ENCODE peak calls at places on chromosomes 7 and 10, in four cellular contexts. One of them, this sample, is unnamed.

GRCh38 chr10:3255086-3255485 is 82.5 kb upstream of the PITRM1 start:
- DNase-seq in naive B cell: no peak
- DNase-seq in IMR-90: no peak
- DNase-seq in NCI-H1436: no peak
- DNase-seq in this sample: no peak

GRCh38 chr10:110671788-110672579 is 27.8 kb downstream of the RBM20 start:
- DNase-seq in naive B cell: peak; percentile 63
- DNase-seq in IMR-90: peak; percentile 67
- DNase-seq in NCI-H1436: peak; percentile 27
- DNase-seq in this sample: peak; percentile 69

GRCh38 chr10:12180221-12180974 is 15.3 kb downstream of the NUDT5 start:
- DNase-seq in naive B cell: no peak
- DNase-seq in IMR-90: no peak
- DNase-seq in NCI-H1436: no peak
- DNase-seq in this sample: no peak

GRCh38 chr7:114297121-114297520 is 117.5 kb upstream of the FOXP2 start:
- DNase-seq in naive B cell: no peak
- DNase-seq in IMR-90: no peak
- DNase-seq in NCI-H1436: no peak
- DNase-seq in this sample: no peak

GRCh38 chr10:24958701-24959392 is 6.4 kb upstream of the PRTFDC1 start:
- DNase-seq in naive B cell: no peak
- DNase-seq in IMR-90: peak; percentile 80
- DNase-seq in NCI-H1436: no peak
- DNase-seq in this sample: peak; percentile 73

GRCh38 chr7:22635349-22635748 is 91.7 kb upstream of the IL6 start:
- DNase-seq in naive B cell: no peak
- DNase-seq in IMR-90: no peak
- DNase-seq in NCI-H1436: no peak
- DNase-seq in this sample: no peak

GRCh38 chr7:104230606-104231005 is 22.8 kb upstream of the ORC5 start:
- DNase-seq in naive B cell: no peak
- DNase-seq in IMR-90: peak; percentile 59
- DNase-seq in NCI-H1436: no peak
- DNase-seq in this sample: peak; percentile 51

GRCh38 chr7:17005277-17005676 is 123.5 kb upstream of the AGR3 start:
- DNase-seq in naive B cell: no peak
- DNase-seq in IMR-90: no peak
- DNase-seq in NCI-H1436: no peak
- DNase-seq in this sample: peak; percentile 60

GRCh38 chr7:114269714-114270113 is 144.9 kb upstream of the FOXP2 start:
- DNase-seq in naive B cell: no peak
- DNase-seq in IMR-90: no peak
- DNase-seq in NCI-H1436: no peak
- DNase-seq in this sample: no peak

GRCh38 chr7:9192969-9193368 is 759.6 kb downstream of the NXPH1 start:
- DNase-seq in naive B cell: no peak
- DNase-seq in IMR-90: no peak
- DNase-seq in NCI-H1436: no peak
- DNase-seq in this sample: no peak

GRCh38 chr7:40283391-40283790 is 148.6 kb downstream of the SUGCT start:
- DNase-seq in naive B cell: no peak
- DNase-seq in IMR-90: no peak
- DNase-seq in NCI-H1436: no peak
- DNase-seq in this sample: no peak

GRCh38 chr7:37531225-37531624 is 82.6 kb upstream of the ELMO1 start:
- DNase-seq in naive B cell: no peak
- DNase-seq in IMR-90: no peak
- DNase-seq in NCI-H1436: no peak
- DNase-seq in this sample: no peak

GRCh38 chr7:13989138-13989943 is at the start of gene ETV1:
- DNase-seq in naive B cell: no peak
- DNase-seq in IMR-90: peak; percentile 60
- DNase-seq in NCI-H1436: peak; percentile 73
- DNase-seq in this sample: peak; percentile 77

GRCh38 chr10:57964371-57964770 is 303.3 kb downstream of the IPMK start:
- DNase-seq in naive B cell: no peak
- DNase-seq in IMR-90: peak; percentile 74
- DNase-seq in NCI-H1436: no peak
- DNase-seq in this sample: peak; percentile 44

GRCh38 chr10:20776384-20776783 is 120.7 kb downstream of the NEBL start:
- DNase-seq in naive B cell: no peak
- DNase-seq in IMR-90: no peak
- DNase-seq in NCI-H1436: no peak
- DNase-seq in this sample: no peak

GRCh38 chr10:7457478-7458316 is 46.9 kb upstream of the SFMBT2 start:
- DNase-seq in naive B cell: no peak
- DNase-seq in IMR-90: no peak
- DNase-seq in NCI-H1436: no peak
- DNase-seq in this sample: no peak

GRCh38 chr7:157391036-157391710 is 54.4 kb downstream of the DNAJB6 start:
- DNase-seq in naive B cell: no peak
- DNase-seq in IMR-90: no peak
- DNase-seq in NCI-H1436: no peak
- DNase-seq in this sample: no peak

GRCh38 chr10:119030421-119031250 is 1.1 kb downstream of the NANOS1 start:
- DNase-seq in naive B cell: peak; percentile 76
- DNase-seq in IMR-90: peak; percentile 47
- DNase-seq in NCI-H1436: peak; percentile 77
- DNase-seq in this sample: peak; percentile 49

GRCh38 chr10:119449760-119450461 is 92.6 kb downstream of the RGS10 start:
- DNase-seq in naive B cell: no peak
- DNase-seq in IMR-90: peak; percentile 59
- DNase-seq in NCI-H1436: peak; percentile 19
- DNase-seq in this sample: peak; percentile 95

GRCh38 chr7:80905334-80905733 is 13.5 kb downstream of the SEMA3C start:
- DNase-seq in naive B cell: no peak
- DNase-seq in IMR-90: no peak
- DNase-seq in NCI-H1436: no peak
- DNase-seq in this sample: no peak

GRCh38 chr7:99108615-99109014 is 35.3 kb downstream of the SMURF1 start:
- DNase-seq in naive B cell: no peak
- DNase-seq in IMR-90: peak; percentile 73
- DNase-seq in NCI-H1436: no peak
- DNase-seq in this sample: peak; percentile 72